ENCODE peak calls at places on chromosome 11, in four cellular contexts. D is fibroblast of lung; Y is stomach; O is CD4-positive, alpha-beta T cell. Z is an unnamed sample.

GRCh38 chr11:107741044-107741823 is 29.4 kb upstream of the SLN start:
- DNase-seq in D (no peak), Y (no peak), O (no peak), Z (peak)

GRCh38 chr11:135033545-135033944 is 621.5 kb upstream of the B3GAT1 start:
- DNase-seq in D (peak), Y (no peak), O (no peak), Z (peak)

GRCh38 chr11:19187101-19187500 is 14.7 kb downstream of the CSRP3 start:
- DNase-seq in D (peak), Y (no peak), O (no peak), Z (peak)

GRCh38 chr11:105979997-105980703 is 41.9 kb downstream of the MSANTD4 start:
- DNase-seq in D (no peak), Y (no peak), O (no peak), Z (no peak)

GRCh38 chr11:16193897-16194381 is 162.4 kb downstream of the SOX6 start:
- DNase-seq in D (peak), Y (no peak), O (no peak), Z (no peak)

GRCh38 chr11:57310630-57311086 is 14.1 kb downstream of the TNKS1BP1 start:
- DNase-seq in D (peak), Y (no peak), O (no peak), Z (peak)

GRCh38 chr11:69089258-69089657 is 40.5 kb downstream of the TPCN2 start:
- DNase-seq in D (peak), Y (peak), O (no peak), Z (peak)

GRCh38 chr11:56932572-56933235 is 56.0 kb upstream of the OR5AK2 start:
- DNase-seq in D (peak), Y (no peak), O (no peak), Z (peak)

GRCh38 chr11:1926156-1927031 is 6.9 kb downstream of the TNNT3 start:
- DNase-seq in D (no peak), Y (no peak), O (no peak), Z (no peak)

GRCh38 chr11:104830508-104830907 is 67.8 kb downstream of the CASP12 start:
- DNase-seq in D (no peak), Y (no peak), O (no peak), Z (no peak)

GRCh38 chr11:4025957-4026324 is 68.7 kb upstream of the RRM1 start:
- DNase-seq in D (peak), Y (no peak), O (no peak), Z (no peak)

GRCh38 chr11:27487706-27488105 is 15.1 kb upstream of the LGR4 start:
- DNase-seq in D (no peak), Y (no peak), O (no peak), Z (no peak)

GRCh38 chr11:58923300-58923788 is 15.9 kb upstream of the GLYATL1 start:
- DNase-seq in D (peak), Y (no peak), O (no peak), Z (peak)

GRCh38 chr11:31720225-31720624 is 90.9 kb downstream of the PAX6 start:
- DNase-seq in D (peak), Y (no peak), O (no peak), Z (no peak)

DNA sequence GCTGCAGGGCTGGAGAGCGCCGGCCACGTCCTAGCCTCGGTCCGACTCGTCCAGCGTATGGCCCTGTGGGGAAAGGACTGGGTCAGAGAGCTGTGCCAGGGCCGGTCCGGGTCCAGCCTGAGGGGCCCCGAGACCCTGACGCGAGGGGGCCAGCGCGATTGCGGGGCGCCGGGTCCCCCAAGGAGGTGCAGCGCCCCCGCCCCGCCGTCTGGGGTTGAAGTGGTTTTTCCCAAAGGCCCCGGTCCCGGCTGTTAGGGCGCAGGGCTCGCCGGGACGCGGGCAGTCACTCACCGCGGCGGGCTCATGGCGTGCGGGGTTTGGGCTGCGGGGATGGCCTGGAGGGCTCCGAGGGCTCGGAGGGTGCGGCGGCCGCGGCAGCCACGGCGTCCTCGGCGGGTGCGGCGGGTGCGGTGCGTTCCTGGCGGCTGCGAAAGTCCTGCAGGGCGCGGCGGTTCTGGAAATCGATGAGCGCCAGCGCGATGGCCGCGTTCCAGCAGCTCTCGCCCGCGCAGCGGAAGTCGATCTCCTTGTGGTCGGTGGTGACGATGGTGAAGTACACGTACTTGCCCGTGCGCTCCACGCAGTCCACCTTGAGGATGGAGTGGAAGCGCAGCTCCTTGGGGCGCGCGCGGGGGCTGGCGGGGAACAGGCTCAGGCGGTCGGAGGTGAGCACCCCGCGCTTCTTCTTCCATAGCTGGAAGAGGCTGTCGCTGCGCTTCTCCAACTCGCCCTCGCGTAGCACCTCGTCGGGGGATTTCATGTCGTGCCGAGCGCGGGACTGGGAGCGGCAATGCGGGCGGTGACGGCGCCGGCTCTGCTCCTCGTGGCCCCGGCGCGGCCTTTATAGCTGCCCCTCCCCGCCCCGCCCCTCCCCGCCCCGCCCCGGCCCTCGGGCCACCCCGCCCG is at the start of gene PHLDA2:
- DNase-seq in D (peak), Y (peak), O (peak), Z (peak)
- TF ChIP-seq CTCF in D (no peak), Y (no peak), O (no peak), Z (no peak)

GRCh38 chr11:78417175-78417887 is at the start of gene GAB2:
- DNase-seq in D (no peak), Y (peak), O (peak), Z (no peak)
- TF ChIP-seq CTCF in D (no peak), Y (no peak), O (peak), Z (no peak)

GRCh38 chr11:62715150-62716130 is 8.0 kb downstream of the GNG3 start:
- DNase-seq in D (no peak), Y (no peak), O (no peak), Z (no peak)
- TF ChIP-seq CTCF in D (no peak), Y (no peak), O (no peak), Z (no peak)

GRCh38 chr11:46278387-46279173 is 1.1 kb downstream of the CREB3L1 start:
- DNase-seq in D (peak), Y (peak), O (no peak), Z (no peak)
- TF ChIP-seq CTCF in D (peak), Y (peak), O (no peak), Z (no peak)

GRCh38 chr11:95138448-95138847 is 48.8 kb downstream of the ENDOD1 start:
- DNase-seq in D (no peak), Y (no peak), O (no peak), Z (peak)
- TF ChIP-seq CTCF in D (no peak), Y (peak), O (no peak), Z (no peak)

DNA sequence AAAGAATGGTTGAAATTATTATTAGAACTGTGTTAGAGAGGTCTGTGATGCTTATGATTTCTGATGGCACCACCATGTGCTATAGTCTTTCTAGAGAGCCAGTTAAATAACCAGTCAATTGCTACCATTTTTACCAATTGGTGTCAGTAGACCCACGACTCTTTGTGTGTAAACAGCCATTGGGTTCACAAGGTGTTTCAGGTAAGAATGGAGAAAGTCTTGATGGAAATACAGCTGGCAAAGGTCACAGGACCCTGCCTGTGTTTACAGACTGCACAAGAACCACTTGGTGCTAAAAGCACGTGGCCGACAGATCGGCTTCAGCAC is 30.5 kb upstream of the OR10G7 start:
- DNase-seq in D (no peak), Y (no peak), O (no peak), Z (no peak)
- TF ChIP-seq CTCF in D (peak), Y (no peak), O (peak), Z (no peak)

GRCh38 chr11:63974259-63975143 is at the start of gene COX8A:
- DNase-seq in D (peak), Y (peak), O (peak), Z (peak)

GRCh38 chr11:63978551-63979235 is 4.3 kb downstream of the COX8A start:
- DNase-seq in D (no peak), Y (no peak), O (no peak), Z (no peak)

GRCh38 chr11:63979426-63979825 is 5.0 kb downstream of the COX8A start:
- DNase-seq in D (no peak), Y (no peak), O (no peak), Z (no peak)
- TF ChIP-seq CTCF in D (no peak), Y (no peak), O (no peak), Z (no peak)

GRCh38 chr11:65100674-65101350 is 4.8 kb downstream of the VPS51 start:
- DNase-seq in D (no peak), Y (no peak), O (no peak), Z (no peak)
- TF ChIP-seq CTCF in D (no peak), Y (no peak), O (no peak), Z (peak)

DNA sequence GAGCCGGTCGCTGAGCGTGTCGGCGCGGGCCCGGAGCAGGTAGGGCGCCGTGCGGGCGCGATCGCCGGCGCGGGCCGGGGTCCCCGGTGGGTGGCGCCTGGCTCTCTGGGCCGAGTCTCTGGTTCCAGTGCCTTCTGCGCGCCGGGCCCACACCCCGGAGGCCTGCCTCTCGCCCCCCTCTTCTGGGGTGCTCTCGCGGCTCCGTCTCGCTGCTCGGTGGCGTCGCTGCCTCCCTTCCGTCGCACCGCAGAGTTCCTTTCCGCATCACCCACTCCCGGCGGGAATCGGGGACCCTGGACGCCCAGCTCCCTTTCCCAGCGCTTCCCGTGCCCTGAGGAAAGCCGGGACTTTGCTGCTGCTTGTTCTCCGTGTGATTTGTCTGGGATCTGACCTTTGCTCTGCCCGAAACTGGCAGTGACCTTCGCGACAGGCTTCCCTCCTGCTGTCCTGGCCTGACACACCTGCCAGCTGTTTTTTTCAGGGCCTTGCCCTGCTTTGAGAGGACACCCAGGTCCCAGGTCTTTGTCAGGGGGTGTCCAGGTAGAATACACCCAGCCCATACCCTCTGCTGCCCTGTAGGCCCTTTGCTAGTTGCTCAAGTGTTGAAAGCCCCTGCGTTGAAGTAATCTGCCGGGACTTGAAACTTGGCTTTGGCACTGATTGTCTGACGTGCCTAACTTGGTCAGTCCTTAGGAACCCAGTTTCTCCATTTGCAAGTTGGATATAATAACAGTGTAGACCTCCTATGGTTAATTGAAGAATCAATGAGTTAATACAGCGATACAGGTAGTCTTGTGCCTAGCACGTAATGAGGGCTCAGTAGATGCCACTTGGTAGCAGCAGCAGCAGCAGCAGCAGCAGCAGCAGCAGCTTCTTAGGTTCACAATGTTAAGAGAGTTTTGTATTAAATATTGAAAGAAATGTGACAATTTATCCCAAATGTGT is 791 bp downstream of the FDX1 start:
- DNase-seq in D (peak), Y (peak), O (peak), Z (peak)
- TF ChIP-seq CTCF in D (no peak), Y (no peak), O (no peak), Z (no peak)

GRCh38 chr11:79060534-79060933 is 380.3 kb downstream of the TENM4 start:
- DNase-seq in D (no peak), Y (no peak), O (no peak), Z (no peak)

GRCh38 chr11:79060081-79060480 is 380.7 kb downstream of the TENM4 start:
- DNase-seq in D (no peak), Y (no peak), O (no peak), Z (no peak)

GRCh38 chr11:79059171-79059570 is 381.7 kb downstream of the TENM4 start:
- DNase-seq in D (no peak), Y (no peak), O (no peak), Z (no peak)

GRCh38 chr11:79066456-79067354 is 374.1 kb downstream of the TENM4 start:
- DNase-seq in D (no peak), Y (no peak), O (no peak), Z (no peak)

GRCh38 chr11:79062814-79063762 is 377.7 kb downstream of the TENM4 start:
- DNase-seq in D (no peak), Y (no peak), O (no peak), Z (peak)
- TF ChIP-seq CTCF in D (peak), Y (no peak), O (no peak), Z (peak)

Z was measured in MCF 10A.